ENCODE peak calls at places on chromosome 19, in nine cellular contexts. P, A, R, S, M, Z, H, E and V are unnamed samples. For H3K4me1, the result is how much of the 10 kb centered on the place peaks cover.

GRCh38 chr19:38499532-38499931 is 66.0 kb downstream of the RYR1 start:
- DNase-seq in P (no peak), A (no peak), R (no peak), S (no peak), M (no peak), Z (no peak), H (no peak), E (peak), V (no peak)

GRCh38 chr19:2327773-2328400 is 499 bp downstream of the LSM7 start:
- DNase-seq in P (peak), A (peak), R (peak), S (no peak), M (peak), Z (no peak), H (no peak), E (no peak), V (no peak)

GRCh38 chr19:44718441-44719261 is 19.7 kb downstream of the CEACAM16 start:
- DNase-seq in P (no peak), A (peak), R (peak), S (peak), M (peak), Z (no peak), H (no peak), E (peak), V (peak)

GRCh38 chr19:35643255-35644205 is 2.0 kb downstream of the ETV2 start:
- DNase-seq in P (peak), A (peak), R (peak), S (peak), M (peak), Z (no peak), H (peak), E (peak), V (peak)

GRCh38 chr19:3968556-3969434 is 2.1 kb downstream of the DAPK3 start:
- DNase-seq in P (peak), A (peak), R (peak), S (peak), M (peak), Z (peak), H (no peak), E (no peak), V (peak)

GRCh38 chr19:10764340-10764894 is 46.5 kb downstream of the DNM2 start:
- DNase-seq in P (no peak), A (peak), R (peak), S (no peak), M (peak), Z (no peak), H (no peak), E (no peak), V (no peak)

GRCh38 chr19:22332924-22333323 is 46.7 kb downstream of the ZNF729 start:
- DNase-seq in P (peak), A (no peak), R (no peak), S (no peak), M (no peak), Z (peak), H (no peak), E (no peak), V (no peak)

GRCh38 chr19:55383789-55384575 is at the start of gene TMEM238:
- DNase-seq in P (peak), A (peak), R (peak), S (peak), M (peak), Z (no peak), H (peak), E (peak), V (peak)

GRCh38 chr19:29060833-29061364 is 152.1 kb downstream of the UQCRFS1 start:
- DNase-seq in P (no peak), A (no peak), R (no peak), S (no peak), M (no peak), Z (no peak), H (no peak), E (no peak), V (no peak)

GRCh38 chr19:45340232-45340898 is at the start of gene KLC3:
- DNase-seq in P (peak), A (peak), R (peak), S (no peak), M (peak), Z (no peak), H (peak), E (peak), V (peak)

GRCh38 chr19:51417107-51417806 is at the start of gene SIGLEC10:
- DNase-seq in P (no peak), A (no peak), R (peak), S (peak), M (peak), Z (no peak), H (peak), E (peak), V (no peak)

GRCh38 chr19:38975861-38976271 is 324 bp upstream of the FBXO17 start:
- DNase-seq in P (no peak), A (peak), R (no peak), S (no peak), M (no peak), Z (no peak), H (no peak), E (no peak), V (peak)

GRCh38 chr19:40756502-40757110 is 5.6 kb downstream of the SNRPA start:
- DNase-seq in P (peak), A (no peak), R (no peak), S (no peak), M (no peak), Z (no peak), H (no peak), E (no peak), V (no peak)

GRCh38 chr19:47802521-47803043 is 1.8 kb downstream of the TPRX1 start:
- DNase-seq in P (no peak), A (no peak), R (no peak), S (no peak), M (no peak), Z (no peak), H (no peak), E (peak), V (no peak)

GRCh38 chr19:51784922-51785690 is 9.9 kb upstream of the FPR3 start:
- DNase-seq in P (peak), A (peak), R (peak), S (peak), M (peak), Z (no peak), H (no peak), E (no peak), V (no peak)

GRCh38 chr19:6718741-6719539 is 1.5 kb downstream of the C3 start:
- DNase-seq in P (peak), A (no peak), R (no peak), S (no peak), M (no peak), Z (no peak), H (peak), E (peak), V (no peak)

GRCh38 chr19:33719366-33720154 is 77.1 kb upstream of the KCTD15 start:
- DNase-seq in P (no peak), A (no peak), R (no peak), S (no peak), M (no peak), Z (no peak), H (no peak), E (no peak), V (no peak)

GRCh38 chr19:43408043-43408442 is 6.6 kb upstream of the TEX101 start:
- DNase-seq in P (no peak), A (no peak), R (no peak), S (no peak), M (no peak), Z (no peak), H (no peak), E (peak), V (no peak)

GRCh38 chr19:28920269-28921066 is 292.5 kb downstream of the UQCRFS1 start:
- DNase-seq in P (no peak), A (no peak), R (no peak), S (no peak), M (no peak), Z (no peak), H (no peak), E (peak), V (no peak)

GRCh38 chr19:35135389-35135909 is 590 bp upstream of the LGI4 start:
- DNase-seq in P (no peak), A (peak), R (peak), S (peak), M (peak), Z (no peak), H (peak), E (peak), V (peak)

GRCh38 chr19:1394252-1395193 is 6.8 kb downstream of the GAMT start:
- DNase-seq in P (no peak), A (no peak), R (no peak), S (no peak), M (no peak), Z (no peak), H (no peak), E (peak), V (no peak)

GRCh38 chr19:911197-912033 is 1.6 kb downstream of the R3HDM4 start:
- DNase-seq in P (no peak), A (no peak), R (no peak), S (no peak), M (no peak), Z (no peak), H (no peak), E (peak), V (no peak)

GRCh38 chr19:5700455-5701092 is 10.5 kb downstream of the RPL36 start:
- DNase-seq in P (no peak), A (no peak), R (no peak), S (no peak), M (no peak), Z (no peak), H (no peak), E (peak), V (no peak)

GRCh38 chr19:13905634-13906524 is at the start of the genes BRME1 and CC2D1A:
- DNase-seq in P (peak), A (peak), R (peak), S (peak), M (peak), Z (no peak), H (peak), E (peak), V (peak)

DNA sequence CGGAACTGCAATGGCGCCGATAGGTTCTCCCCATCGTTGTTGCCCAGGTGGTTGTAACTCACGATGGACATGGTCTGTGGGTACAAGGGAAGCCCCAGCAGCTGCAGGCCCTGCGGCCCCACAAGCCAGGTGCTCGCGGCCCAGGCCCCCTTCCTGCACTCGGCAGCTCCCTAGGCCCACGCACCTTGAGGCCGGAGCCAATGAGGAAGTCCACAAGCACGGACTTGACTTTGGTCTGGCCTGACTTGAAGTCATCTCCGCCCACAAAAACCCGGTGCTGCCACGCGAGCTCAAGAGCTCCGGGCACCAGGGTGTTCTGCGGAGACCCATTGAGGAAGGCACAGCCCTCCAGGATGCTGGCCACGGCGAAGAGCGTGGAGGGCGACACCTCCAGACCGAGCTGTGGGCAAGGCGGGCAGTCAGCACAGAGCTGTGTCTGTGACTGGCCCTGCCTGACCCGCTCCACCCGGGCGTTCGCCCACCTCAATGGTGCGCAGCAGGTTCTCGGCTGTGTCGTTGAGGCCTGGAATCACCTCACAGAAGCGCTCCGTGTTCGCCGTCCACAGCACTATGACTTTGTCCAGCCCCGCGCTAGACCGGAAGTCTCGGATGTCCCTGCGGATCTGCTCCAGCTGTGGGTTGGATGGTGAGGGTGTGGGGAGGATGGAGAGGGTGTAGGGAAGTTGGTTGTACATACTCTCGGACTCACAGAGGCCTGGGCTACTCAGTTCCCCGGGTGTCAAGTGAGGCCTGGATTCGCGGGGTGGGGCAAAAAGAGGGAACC is 1.9 kb downstream of the ISYNA1 start:
- DNase-seq in P (no peak), A (no peak), R (no peak), S (no peak), M (peak), Z (no peak), H (no peak), E (peak), V (no peak)
- H3K4me3 ChIP-seq in P (no peak), A (no peak), R (no peak), S (no peak), M (no peak), Z (no peak), H (no peak), E (no peak), V (no peak)

DNA sequence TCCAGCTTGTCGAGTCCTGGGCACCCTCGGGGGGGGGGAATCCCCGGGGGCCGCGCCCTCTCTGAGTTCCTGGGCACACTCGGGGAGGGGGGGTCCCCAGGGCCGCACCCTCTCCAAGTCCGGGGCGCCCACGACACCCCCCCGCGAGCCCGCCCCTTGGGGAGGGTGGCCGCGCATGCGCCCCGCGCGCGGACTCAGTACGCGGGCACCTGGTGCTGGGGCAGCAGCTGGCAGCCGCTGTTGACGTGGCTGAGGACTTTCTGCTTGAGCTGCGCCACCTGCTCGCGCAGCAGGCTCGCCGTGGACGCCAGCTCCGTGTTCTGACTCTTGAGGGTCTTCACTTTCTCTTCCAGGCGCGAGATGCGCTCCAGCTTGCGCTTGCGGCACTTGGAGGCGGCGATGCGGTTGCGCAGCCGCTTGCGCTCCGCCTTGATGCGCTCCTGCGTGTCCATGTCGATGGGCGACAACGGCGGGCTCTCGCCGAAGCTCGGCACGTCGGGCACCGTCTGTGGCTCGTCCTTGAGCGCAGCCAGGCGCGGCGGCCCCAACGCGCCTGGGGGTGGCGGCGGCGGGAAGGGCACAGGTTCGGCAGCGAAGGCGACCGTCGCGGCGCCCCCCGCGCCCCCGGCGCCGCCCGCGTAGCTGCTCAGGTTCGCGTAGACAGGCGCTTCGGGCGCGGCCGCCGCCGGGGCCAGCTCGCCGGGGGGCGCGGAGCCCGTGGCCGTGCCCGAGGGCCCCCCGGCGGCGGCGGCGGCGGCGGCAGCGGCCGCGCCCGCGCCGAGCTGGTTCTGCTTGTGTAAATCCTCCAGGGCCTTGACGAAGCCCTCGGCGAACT is 958 bp downstream of the JUND start:
- DNase-seq in P (peak), A (peak), R (peak), S (peak), M (peak), Z (peak), H (peak), E (peak), V (peak)
- H3K4me1 ChIP-seq in P (under half), A (under half), R (under half), S (under half), M (under half), Z (under half), H (half or more), E (under half), V (under half)

DNA sequence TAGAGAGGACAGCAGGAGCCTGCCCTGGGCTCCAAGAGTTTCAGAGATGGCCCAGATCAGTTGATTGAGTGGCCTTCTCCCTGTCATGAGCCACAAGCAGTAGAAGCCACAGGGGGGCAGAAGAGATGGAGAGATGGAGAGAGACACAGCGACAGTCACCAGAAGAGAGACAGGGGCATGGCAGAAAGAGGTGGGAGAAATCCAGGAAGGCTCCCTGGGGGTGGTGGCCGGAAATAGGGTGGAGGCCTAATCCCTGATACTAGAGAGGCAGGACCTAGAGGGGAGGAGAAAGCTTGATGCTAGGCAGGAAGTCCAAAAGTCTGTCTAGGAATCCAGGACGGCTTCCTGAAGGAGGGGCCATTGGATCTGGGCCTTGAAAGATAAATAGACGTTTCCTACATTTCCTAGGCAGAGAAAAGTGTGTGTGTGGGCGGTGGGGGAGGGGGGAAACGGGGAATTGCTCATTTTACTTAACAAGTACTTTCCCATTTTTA is 9.6 kb upstream of the TPM4 start:
- DNase-seq in P (peak), A (peak), R (peak), S (peak), M (peak), Z (no peak), H (no peak), E (no peak), V (peak)
- TF ChIP-seq CTCF in P (peak), A (peak), R (peak), S (no peak), M (peak), Z (no peak), H (no peak), E (peak), V (peak)

GRCh38 chr19:49637865-49638350 is 2.0 kb downstream of the RRAS start:
- DNase-seq in P (peak), A (peak), R (peak), S (peak), M (peak), Z (peak), H (peak), E (peak), V (peak)
- H3K4me3 ChIP-seq in P (peak), A (peak), R (peak), S (peak), M (peak), Z (peak), H (peak), E (peak), V (no peak)

GRCh38 chr19:32555786-32556185 is 25.2 kb upstream of the PDCD5 start:
- DNase-seq in P (no peak), A (no peak), R (no peak), S (no peak), M (no peak), Z (no peak), H (no peak), E (no peak), V (no peak)
- H3K4me1 ChIP-seq in P (under half), A (under half), R (under half), S (under half), M (under half), Z (under half), H (under half), E (under half), V (under half)

GRCh38 chr19:41959056-41960053 is at the start of gene RABAC1:
- DNase-seq in P (peak), A (peak), R (peak), S (peak), M (peak), Z (no peak), H (peak), E (peak), V (peak)
- TF ChIP-seq CTCF in P (peak), A (no peak), R (no peak), S (peak), M (no peak), Z (no peak), H (no peak), E (no peak), V (peak)